ENCODE peak calls at places on chromosomes 11 and 22, in eight cellular contexts. Y is nephron progenitor cell; V is A172; W is AG04449; A is NCI-H2107; S is stimulated activated CD8-positive, alpha-beta memory T cell treated with anti-CD3 and anti-CD28 coated beads, Interleukin-4, amount 100 ng/mL, for 4 hours; G is left ventricle myocardium superior; E is epithelial cell of esophagus. C is an unnamed sample.

GRCh38 chr22:22748297-22748743 is 103.9 kb downstream of the GGTLC2 start:
- DNase-seq in W (no peak), S (no peak), A (no peak), E (peak), G (no peak), V (peak), Y (peak), C (no peak)

GRCh38 chr22:30830907-30831306 is 136.2 kb downstream of the OSBP2 start:
- DNase-seq in W (peak), G (no peak), E (peak), Y (no peak), V (peak), S (no peak), A (no peak), C (no peak)

GRCh38 chr11:68956142-68956541 is 24.6 kb downstream of the MRGPRD start:
- DNase-seq in W (no peak), A (no peak), G (no peak), V (no peak), S (no peak), Y (peak), E (no peak), C (peak)

GRCh38 chr11:119780264-119780953 is 51.4 kb upstream of the NECTIN1 start:
- DNase-seq in G (peak), S (no peak), V (no peak), A (no peak), E (no peak), W (no peak), Y (no peak), C (no peak)

GRCh38 chr11:89205378-89205777 is 27.7 kb downstream of the TYR start:
- DNase-seq in G (no peak), S (no peak), E (peak), W (no peak), V (no peak), Y (no peak), A (no peak), C (no peak)

GRCh38 chr11:118048472-118049370 is 28.2 kb upstream of the TMPRSS4 start:
- DNase-seq in A (no peak), V (no peak), E (no peak), G (peak), Y (no peak), S (no peak), W (no peak), C (no peak)

GRCh38 chr11:73379189-73379880 is 3.1 kb downstream of the RELT start:
- DNase-seq in E (no peak), Y (no peak), V (no peak), G (peak), W (no peak), A (no peak), S (no peak), C (no peak)

GRCh38 chr11:47913569-47914244 is 65.6 kb upstream of the NUP160 start:
- DNase-seq in S (no peak), E (no peak), A (no peak), Y (no peak), G (no peak), W (no peak), V (no peak), C (no peak)

GRCh38 chr11:24866743-24867142 is 369.9 kb downstream of the LUZP2 start:
- DNase-seq in W (no peak), V (no peak), Y (no peak), S (no peak), E (no peak), A (no peak), G (no peak), C (no peak)

GRCh38 chr11:120168108-120168959 is 30.4 kb upstream of the TRIM29 start:
- DNase-seq in S (no peak), Y (no peak), W (no peak), A (no peak), G (peak), V (no peak), E (no peak), C (no peak)

GRCh38 chr22:43745783-43746356 is 66.2 kb downstream of the EFCAB6 start:
- DNase-seq in W (no peak), Y (no peak), E (no peak), A (peak), V (no peak), G (no peak), S (no peak), C (no peak)

GRCh38 chr11:44601471-44602370 is 36.3 kb downstream of the CD82 start:
- DNase-seq in A (no peak), E (peak), W (no peak), S (no peak), Y (no peak), G (no peak), V (peak), C (no peak)

GRCh38 chr22:50522806-50523438 is 2.5 kb downstream of the SCO2 start:
- DNase-seq in W (no peak), S (no peak), Y (no peak), G (peak), V (no peak), E (no peak), A (no peak), C (no peak)

GRCh38 chr11:91978747-91979146 is 245.9 kb upstream of the FAT3 start:
- DNase-seq in E (peak), V (peak), S (no peak), G (no peak), W (peak), A (no peak), Y (no peak), C (no peak)

GRCh38 chr11:68688881-68689280 is 4.5 kb downstream of the GAL start:
- DNase-seq in V (no peak), A (no peak), E (no peak), W (no peak), G (no peak), Y (no peak), S (no peak), C (no peak)

GRCh38 chr11:37988031-37988430 is 1390.0 kb upstream of the RAG2 start:
- DNase-seq in S (no peak), A (no peak), Y (no peak), V (no peak), W (no peak), E (peak), G (no peak), C (no peak)

GRCh38 chr22:27636716-27637503 is 164.6 kb downstream of the MN1 start:
- DNase-seq in S (no peak), G (peak), V (no peak), E (no peak), Y (no peak), W (no peak), A (no peak), C (no peak)

GRCh38 chr11:78656984-78657383 is 82.3 kb upstream of the NARS2 start:
- DNase-seq in E (no peak), Y (no peak), G (no peak), A (no peak), W (no peak), S (no peak), V (no peak), C (no peak)